ENCODE peak calls at places on chromosomes 11 and 22, in nine cellular contexts. A is T-helper 2 cell; Y is stimulated activated naive B cell treated with anti-CD40 and anti-IgM and Interleukin-4, amounts not matched to agents 10 μg/mL and 1 μg/mL and 100 μg/mL, for 72 hours; D is NCI-H1092; C is DMS153; Q is left lung; H is caudate nucleus; E is heart left ventricle; K is stimulated activated CD4-positive, alpha-beta T cell treated with anti-CD3 and anti-CD28 coated beads, Interleukin-15, amount 100 ng/mL, for 24 hours. P is an unnamed sample.

GRCh38 chr22:28750471-28750881 is 8.6 kb downstream of the HSCB start:
- DNase-seq in D (no peak), E (no peak), Y (no peak), H (no peak), K (no peak), A (no peak), Q (no peak), C (no peak), P (no peak)

GRCh38 chr22:30742291-30743256 is 47.9 kb downstream of the OSBP2 start:
- DNase-seq in E (no peak), C (no peak), Y (no peak), K (peak), H (no peak), A (no peak), Q (no peak), D (no peak), P (no peak)

GRCh38 chr11:58963551-58964075 is 24.3 kb downstream of the GLYATL1 start:
- DNase-seq in Q (no peak), D (no peak), C (no peak), E (no peak), H (no peak), Y (no peak), A (no peak), K (no peak), P (no peak)

GRCh38 chr11:100525635-100526034 is 161.5 kb upstream of the ARHGAP42 start:
- DNase-seq in D (no peak), C (no peak), Q (no peak), Y (no peak), A (no peak), K (no peak), E (no peak), H (no peak), P (no peak)

GRCh38 chr22:42959472-42960145 is 55.3 kb downstream of the PACSIN2 start:
- DNase-seq in A (no peak), E (peak), D (no peak), H (no peak), Q (peak), K (no peak), Y (no peak), C (peak), P (peak)

GRCh38 chr11:94897330-94897768 is 76.0 kb downstream of the CWC15 start:
- DNase-seq in E (peak), Q (no peak), C (no peak), K (peak), H (peak), Y (peak), D (peak), A (no peak), P (no peak)

GRCh38 chr11:121886005-121886739 is 229.8 kb downstream of the BLID start:
- DNase-seq in A (no peak), K (no peak), C (no peak), D (no peak), Q (no peak), H (no peak), Y (no peak), E (peak), P (no peak)

GRCh38 chr11:121265586-121265985 is 27.0 kb upstream of the SC5D start:
- DNase-seq in D (no peak), Q (no peak), Y (no peak), H (no peak), A (no peak), C (no peak), K (no peak), E (no peak), P (no peak)

GRCh38 chr22:27983361-27983791 is 64.3 kb upstream of the PITPNB start:
- DNase-seq in D (no peak), C (no peak), H (no peak), E (no peak), A (no peak), Y (no peak), K (no peak), Q (peak), P (no peak)

GRCh38 chr11:86803136-86803535 is 2.8 kb downstream of the PRSS23 start:
- DNase-seq in Y (no peak), H (no peak), C (no peak), Q (no peak), E (no peak), K (no peak), D (no peak), A (no peak), P (no peak)

GRCh38 chr11:31813961-31814868 is 3.1 kb upstream of the PAX6 start:
- DNase-seq in Y (no peak), A (no peak), E (no peak), D (no peak), H (no peak), C (no peak), Q (no peak), K (no peak), P (no peak)

GRCh38 chr22:24429411-24430365 is 2.3 kb downstream of the ADORA2A start:
- DNase-seq in A (no peak), Q (no peak), D (no peak), Y (no peak), E (peak), K (peak), C (no peak), H (no peak), P (peak)

GRCh38 chr11:131943296-131943695 is 572.9 kb downstream of the NTM start:
- DNase-seq in H (no peak), K (no peak), E (no peak), A (no peak), Y (no peak), C (no peak), Q (no peak), D (no peak), P (no peak)

GRCh38 chr22:26779929-26780328 is 122.5 kb downstream of the MIAT start:
- DNase-seq in K (no peak), E (no peak), Y (no peak), Q (no peak), D (no peak), A (no peak), C (no peak), H (no peak), P (no peak)

GRCh38 chr11:60942207-60942606 is 9.8 kb downstream of the SLC15A3 start:
- DNase-seq in K (no peak), E (no peak), D (no peak), Q (peak), C (peak), A (no peak), Y (no peak), H (no peak), P (no peak)

GRCh38 chr11:32555885-32556284 is 27.7 kb upstream of the EIF3M start:
- DNase-seq in E (no peak), D (no peak), H (no peak), Y (no peak), K (no peak), Q (no peak), C (no peak), A (no peak), P (no peak)

GRCh38 chr22:29167032-29167911 is 38.4 kb upstream of the EMID1 start:
- DNase-seq in D (no peak), H (no peak), A (no peak), Q (no peak), K (peak), C (no peak), Y (peak), E (no peak), P (no peak)

GRCh38 chr11:46338636-46338987 is 8.7 kb upstream of the DGKZ start:
- DNase-seq in E (no peak), A (no peak), Q (no peak), K (peak), H (no peak), D (no peak), Y (no peak), C (no peak), P (no peak)

GRCh38 chr22:29700949-29701927 is 18.6 kb upstream of the CABP7 start:
- DNase-seq in Q (no peak), K (peak), H (no peak), C (peak), E (no peak), Y (peak), D (peak), A (no peak), P (no peak)

GRCh38 chr11:56890584-56891305 is 98.0 kb upstream of the OR5AK2 start:
- DNase-seq in A (no peak), Q (no peak), K (no peak), Y (no peak), D (no peak), H (no peak), E (no peak), C (no peak), P (no peak)

GRCh38 chr11:8739309-8739793 is 56.8 kb downstream of the RPL27A start:
- DNase-seq in C (no peak), D (no peak), K (no peak), E (no peak), H (no peak), Y (no peak), Q (no peak), A (no peak), P (no peak)

GRCh38 chr11:117627259-117627658 is 169.8 kb downstream of the DSCAML1 start:
- DNase-seq in H (peak), D (no peak), Y (no peak), C (no peak), A (no peak), E (no peak), Q (no peak), K (no peak), P (no peak)

GRCh38 chr11:61601512-61601911 is 20.6 kb upstream of the SYT7 start:
- DNase-seq in Y (no peak), C (peak), Q (no peak), A (no peak), E (no peak), D (peak), K (no peak), H (no peak), P (no peak)

GRCh38 chr11:41382927-41383326 is 76.5 kb downstream of the LRRC4C start:
- DNase-seq in Q (no peak), A (no peak), Y (no peak), K (no peak), D (no peak), C (no peak), E (no peak), H (no peak), P (no peak)

GRCh38 chr11:79045018-79045787 is 395.6 kb downstream of the TENM4 start:
- DNase-seq in K (no peak), A (no peak), E (no peak), D (no peak), H (no peak), Y (no peak), Q (no peak), C (no peak), P (no peak)

GRCh38 chr22:19178065-19178658 is 374 bp downstream of the SLC25A1 start:
- DNase-seq in D (no peak), H (no peak), A (peak), Q (peak), E (peak), C (no peak), K (peak), Y (no peak), P (no peak)

GRCh38 chr22:41447435-41448188 is 1.0 kb upstream of the TOB2 start:
- DNase-seq in E (peak), Y (peak), Q (peak), H (peak), A (peak), C (peak), D (peak), K (peak), P (peak)

GRCh38 chr11:78733031-78733430 is 158.4 kb upstream of the NARS2 start:
- DNase-seq in E (no peak), Y (no peak), K (no peak), D (no peak), A (no peak), Q (no peak), H (no peak), C (no peak), P (no peak)

GRCh38 chr11:16293204-16293681 is 63.1 kb downstream of the SOX6 start:
- DNase-seq in K (no peak), D (no peak), H (no peak), A (no peak), Q (no peak), Y (no peak), E (no peak), C (peak), P (no peak)

GRCh38 chr11:118608268-118609214 is 1.1 kb downstream of the PHLDB1 start:
- DNase-seq in C (no peak), Y (peak), H (peak), E (peak), Q (peak), D (no peak), A (peak), K (peak), P (peak)

GRCh38 chr22:35446365-35446764 is 46.4 kb downstream of the MCM5 start:
- DNase-seq in H (no peak), K (no peak), Q (peak), Y (no peak), C (no peak), E (no peak), D (no peak), A (no peak), P (no peak)

GRCh38 chr11:105696000-105696399 is 86.1 kb downstream of the GRIA4 start:
- DNase-seq in C (no peak), Q (no peak), Y (no peak), D (no peak), E (no peak), H (no peak), A (no peak), K (no peak), P (no peak)

GRCh38 chr22:38788417-38788816 is 5.5 kb downstream of the DNAL4 start:
- DNase-seq in D (peak), A (no peak), Q (no peak), Y (no peak), E (peak), C (no peak), K (no peak), H (no peak), P (peak)

GRCh38 chr11:19632435-19632834 is 80.2 kb upstream of the NAV2 start:
- DNase-seq in Q (no peak), D (no peak), A (no peak), Y (no peak), C (no peak), H (no peak), K (no peak), E (no peak), P (no peak)

GRCh38 chr11:111512296-111513239 is at the start of gene BTG4:
- DNase-seq in D (no peak), C (no peak), A (peak), Q (no peak), Y (peak), H (no peak), K (peak), E (peak), P (no peak)

GRCh38 chr11:25484225-25484624 is 847.7 kb upstream of the ANO3 start:
- DNase-seq in E (no peak), A (no peak), D (no peak), C (no peak), H (no peak), Q (no peak), K (no peak), Y (no peak), P (no peak)

GRCh38 chr22:21047035-21047661 is 1.4 kb downstream of the LRRC74B start:
- DNase-seq in C (no peak), A (no peak), K (no peak), D (no peak), Q (no peak), Y (no peak), E (no peak), H (no peak), P (no peak)

P was measured in heart right ventricle.